ENCODE peak calls at places on chromosomes 6 and 20, in four cellular contexts. Z, B, J and P are unnamed samples.

GRCh38 chr20:43191946-43192847 is 2.5 kb upstream of the PTPRT start:
- DNase-seq in Z (peak; percentile 22), B (no peak), J (peak; percentile 76), P (no peak)

GRCh38 chr6:83707829-83708545 is 914 bp downstream of the SNAP91 start:
- DNase-seq in Z (no peak), B (peak; percentile 10), J (peak; percentile 62), P (no peak)

GRCh38 chr20:3412600-3413392 is 5.3 kb upstream of the DNAAF9 start:
- DNase-seq in Z (no peak), B (no peak), J (no peak), P (no peak)

GRCh38 chr6:148689168-148689567 is 57.7 kb upstream of the UST start:
- DNase-seq in Z (no peak), B (no peak), J (no peak), P (no peak)

GRCh38 chr6:155487362-155488130 is 31.9 kb upstream of the NOX3 start:
- DNase-seq in Z (no peak), B (no peak), J (no peak), P (no peak)

GRCh38 chr20:7195704-7196103 is 428.2 kb downstream of the BMP2 start:
- DNase-seq in Z (no peak), B (no peak), J (no peak), P (no peak)

GRCh38 chr20:51303731-51304670 is 238.5 kb downstream of the NFATC2 start:
- DNase-seq in Z (no peak), B (no peak), J (no peak), P (no peak)

GRCh38 chr6:32700391-32701040 is 34.1 kb upstream of the HLA-DQB1 start:
- DNase-seq in Z (peak; percentile 25), B (no peak), J (no peak), P (peak; percentile 16)

GRCh38 chr20:22619806-22620205 is 35.4 kb upstream of the FOXA2 start:
- DNase-seq in Z (no peak), B (no peak), J (no peak), P (no peak)

DNA sequence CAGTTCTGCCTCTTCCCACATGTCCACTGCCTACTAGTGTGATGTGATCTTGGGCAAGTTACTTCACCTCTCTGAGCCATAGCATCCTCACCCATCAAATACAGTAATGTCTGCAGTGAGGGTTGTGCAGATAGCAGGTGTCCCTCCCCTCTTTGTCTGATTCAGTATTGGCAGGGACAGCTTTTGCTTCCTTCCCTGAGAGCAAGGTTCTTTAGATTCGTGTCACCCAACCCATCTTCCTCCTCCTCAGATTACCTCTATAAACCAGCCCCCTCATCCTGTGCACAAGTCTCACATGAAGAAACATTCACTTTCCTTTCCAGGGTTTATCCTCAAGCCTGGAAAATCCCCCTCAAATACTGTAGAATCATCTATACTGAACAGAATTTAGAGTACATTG is 15.4 kb downstream of the ACTR5 start:
- DNase-seq in Z (no peak), B (no peak), J (no peak), P (no peak)
- H3K36me3 ChIP-seq in Z (peaks cover 7% of the 10 kb centered on the region), B (peaks cover 3% of the 10 kb centered on the region), J (peaks cover 19% of the 10 kb centered on the region), P (peaks cover 80% of the 10 kb centered on the region)

GRCh38 chr6:118507636-118508035 is 40.5 kb upstream of the PLN start:
- DNase-seq in Z (no peak), B (no peak), J (no peak), P (no peak)
- H3K4me1 ChIP-seq in Z (no peaks in the 10 kb centered on the region), B (peaks cover 23% of the 10 kb centered on the region), J (no peaks in the 10 kb centered on the region), P (no peaks in the 10 kb centered on the region)

DNA sequence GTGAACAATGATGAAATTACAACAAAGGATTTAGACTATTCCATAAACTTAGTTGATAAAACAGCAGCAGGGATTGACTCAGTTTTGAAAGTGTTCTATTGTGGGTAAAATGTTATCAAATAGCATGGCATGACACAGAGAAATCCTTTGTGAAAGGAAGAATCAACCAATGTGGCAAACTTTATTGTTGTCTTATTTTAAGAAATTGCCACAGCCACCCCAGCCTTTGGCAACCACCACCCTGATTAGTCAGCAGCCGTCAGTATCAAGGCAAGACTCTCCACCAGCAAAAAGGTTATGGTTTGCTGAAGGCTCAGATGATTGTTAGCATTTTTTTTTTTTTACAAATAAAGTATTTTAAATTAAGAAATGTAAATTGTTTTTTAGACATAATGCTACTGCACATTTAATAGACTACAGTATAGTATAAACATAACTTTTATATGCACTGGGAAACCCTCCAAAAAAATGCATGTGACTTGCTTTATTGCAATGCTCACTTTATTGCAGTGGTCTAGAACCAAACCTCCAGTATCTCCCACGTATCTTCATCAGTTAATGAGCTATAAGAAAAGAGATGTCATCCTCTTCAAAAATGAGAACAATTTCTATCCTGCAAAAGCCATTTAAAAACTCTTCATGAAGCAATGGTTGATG is 162.7 kb downstream of the SOBP start:
- DNase-seq in Z (no peak), B (no peak), J (no peak), P (no peak)
- H3K4me3 ChIP-seq in Z (no peak overlapping the region), B (no peak overlapping the region), J (no peak overlapping the region), P (no peak overlapping the region)

DNA sequence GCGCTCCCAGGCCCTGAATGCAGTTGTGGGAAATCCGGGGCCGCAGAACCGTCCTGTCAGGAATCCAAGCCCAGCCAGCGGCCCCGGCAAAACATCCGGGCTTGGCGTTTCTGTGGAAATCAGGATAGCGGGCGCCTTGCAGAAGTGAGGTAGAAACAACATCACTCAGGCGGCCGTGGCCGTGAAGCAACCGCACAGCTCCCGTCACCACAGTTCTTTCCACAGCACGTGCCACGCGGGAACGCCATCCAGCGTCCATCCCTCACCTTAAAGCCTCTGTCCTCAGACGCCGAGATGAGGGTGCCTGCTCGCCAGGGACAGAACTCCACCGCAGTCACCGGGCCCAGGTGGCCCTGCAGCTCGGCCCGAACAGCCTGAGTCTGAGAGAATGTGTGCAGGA is 34.1 kb downstream of the WDR27 start:
- DNase-seq in Z (no peak), B (no peak), J (no peak), P (no peak)
- H3K36me3 ChIP-seq in Z (no peaks in the 10 kb centered on the region), B (no peaks in the 10 kb centered on the region), J (peaks cover 28% of the 10 kb centered on the region), P (peaks cover 6% of the 10 kb centered on the region)

DNA sequence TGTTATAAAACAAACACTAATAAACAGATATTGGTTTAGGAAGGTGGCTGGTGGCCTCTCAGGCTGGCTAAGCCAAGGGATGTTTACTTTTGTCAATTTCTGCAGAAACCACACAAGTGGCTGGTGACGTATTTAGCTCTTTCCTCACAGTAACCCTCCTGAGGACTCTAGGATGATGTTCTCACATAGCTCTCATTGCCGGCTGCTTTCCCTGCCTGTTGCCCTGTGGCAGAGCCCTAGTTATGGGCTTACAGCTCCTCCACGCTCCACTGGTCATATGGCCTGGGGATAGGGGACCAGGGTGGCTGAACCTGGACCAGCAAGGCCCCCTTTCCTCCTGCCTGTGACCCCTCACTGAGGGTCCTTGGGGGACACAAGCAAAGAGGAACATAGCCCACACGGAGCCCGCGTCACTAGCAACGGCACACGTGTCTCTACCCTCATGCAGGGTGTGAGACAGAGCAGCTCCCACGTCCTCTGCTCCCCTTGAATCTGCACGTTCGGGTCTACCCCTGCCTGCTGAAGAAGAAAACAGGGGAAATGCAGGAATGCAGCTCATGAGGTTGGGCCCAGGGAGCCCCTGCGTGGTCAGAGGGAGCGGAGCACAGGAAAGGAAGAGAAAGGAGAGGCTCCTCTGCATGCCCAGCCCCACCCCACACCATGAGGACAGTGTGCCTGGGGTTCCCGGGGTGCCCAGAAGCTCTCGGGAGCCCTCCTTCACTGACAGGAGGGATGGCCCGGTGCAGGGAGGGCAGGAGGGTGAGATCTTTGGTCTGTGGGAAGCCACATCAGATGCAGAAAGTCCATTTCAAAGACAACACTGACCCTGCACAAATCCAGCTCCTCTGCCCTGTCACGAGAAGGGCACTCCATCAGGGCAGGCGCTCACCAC is 13.9 kb downstream of the RAMACL start:
- DNase-seq in Z (no peak), B (no peak), J (no peak), P (no peak)
- H3K4me1 ChIP-seq in Z (no peaks in the 10 kb centered on the region), B (peaks cover 19% of the 10 kb centered on the region), J (no peaks in the 10 kb centered on the region), P (no peaks in the 10 kb centered on the region)

DNA sequence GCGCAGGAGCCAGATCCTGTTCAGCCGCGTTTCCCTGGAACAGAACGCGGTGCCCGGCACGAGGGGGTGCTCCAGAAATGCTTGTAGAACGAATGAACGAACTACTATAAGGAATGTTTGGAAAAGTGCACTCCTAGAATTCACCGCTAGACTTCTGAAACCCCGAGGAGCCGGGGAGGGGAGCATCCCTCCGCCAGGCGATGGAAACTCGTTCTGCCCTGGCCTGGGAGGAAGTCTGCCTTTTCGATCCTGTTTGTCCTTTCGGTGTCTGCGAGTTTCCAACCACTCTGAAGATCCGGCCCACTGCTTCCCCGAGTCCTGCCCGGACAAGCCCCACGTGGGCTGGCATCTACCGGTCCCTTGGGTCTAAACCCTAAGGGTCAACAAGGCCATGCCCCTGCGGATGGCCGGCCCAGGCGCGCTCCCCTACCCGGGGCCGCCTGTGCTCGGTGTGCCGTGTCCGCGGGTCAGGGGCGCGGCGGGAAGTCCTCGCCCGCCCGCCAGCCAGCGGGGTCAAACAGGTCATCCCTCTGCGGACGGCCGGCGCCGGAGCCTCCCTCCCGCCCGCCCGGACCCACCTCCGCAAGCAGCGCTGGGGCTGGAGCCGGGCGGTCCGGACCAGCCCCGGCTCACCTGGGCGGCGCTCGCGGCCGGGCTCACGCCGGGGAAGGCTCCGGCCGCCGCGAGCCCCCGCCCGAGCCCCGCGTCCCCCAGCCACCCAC is 521 bp downstream of the SULF2 start:
- DNase-seq in Z (no peak), B (peak; percentile 51), J (no peak), P (no peak)
- H3K4me3 ChIP-seq in Z (peak overlapping the region; percentile 49), B (peak overlapping the region; percentile 32), J (peak overlapping the region; percentile 15), P (no peak overlapping the region)

DNA sequence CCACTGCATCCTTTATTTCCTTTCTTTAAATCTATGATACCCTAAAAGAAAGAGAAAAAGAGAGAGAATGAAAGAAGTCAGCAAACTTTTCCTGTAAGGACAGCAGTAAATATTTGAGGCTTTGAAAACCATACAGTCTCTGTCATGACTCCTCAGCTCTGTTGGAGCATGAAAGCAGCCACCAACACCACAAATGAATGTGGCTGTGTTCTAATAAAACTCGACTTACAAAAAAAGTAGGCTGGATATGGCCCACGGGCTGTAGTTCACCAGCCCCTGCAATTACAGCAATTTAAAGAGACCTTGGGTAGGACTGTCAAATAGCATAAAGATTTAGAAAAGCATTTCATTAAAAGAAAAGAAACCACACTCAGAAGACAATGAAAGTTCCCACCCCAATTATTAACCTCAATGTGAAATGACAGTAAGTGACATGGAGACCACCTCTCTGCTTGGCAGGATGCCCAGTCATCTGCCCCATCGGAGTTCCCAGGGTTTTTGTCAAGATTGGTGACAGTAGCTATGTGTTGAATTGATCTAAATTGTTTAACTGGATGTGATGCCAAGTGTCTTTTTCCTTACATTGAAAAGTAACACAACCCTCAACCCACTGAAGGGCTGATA is 50.9 kb downstream of the TNFRSF21 start:
- DNase-seq in Z (no peak), B (no peak), J (no peak), P (no peak)
- H3K36me3 ChIP-seq in Z (no peaks in the 10 kb centered on the region), B (no peaks in the 10 kb centered on the region), J (no peaks in the 10 kb centered on the region), P (no peaks in the 10 kb centered on the region)

DNA sequence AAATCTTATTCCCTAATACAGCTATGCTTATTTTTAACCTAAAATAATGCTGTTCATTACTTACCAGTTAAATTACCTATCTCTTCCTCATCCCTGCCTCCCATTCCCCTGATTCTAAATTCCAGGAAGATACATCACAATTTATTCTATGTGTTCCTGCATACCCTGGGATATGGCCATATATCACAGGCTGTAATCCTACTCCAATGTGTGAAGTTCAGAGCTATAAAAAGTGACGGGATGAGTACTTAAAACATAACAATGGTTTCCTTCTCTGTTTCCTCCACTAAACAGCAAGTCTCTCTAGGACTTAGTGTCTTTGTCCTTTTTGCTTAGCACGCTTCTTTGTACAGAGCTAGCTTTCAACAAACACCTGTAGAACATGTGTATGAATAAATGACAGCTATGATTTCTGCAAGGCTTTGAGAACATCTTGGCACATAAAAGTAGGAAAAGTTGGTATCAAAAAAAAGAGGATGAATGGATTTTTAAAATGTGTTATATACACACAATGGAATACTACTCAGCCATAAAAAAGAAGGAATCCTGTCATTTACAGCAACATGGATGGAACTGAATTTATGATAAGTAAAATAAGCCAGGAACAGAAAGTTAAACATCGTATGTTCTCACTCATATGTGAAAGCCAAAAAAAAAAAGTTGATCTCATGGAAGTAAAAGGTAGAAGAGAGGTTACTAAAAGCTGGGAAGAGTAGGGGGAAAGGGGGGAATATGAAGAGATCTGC is 45.8 kb downstream of the SESN1 start:
- DNase-seq in Z (no peak), B (no peak), J (no peak), P (no peak)
- H3K4me1 ChIP-seq in Z (no peaks in the 10 kb centered on the region), B (peaks cover 10% of the 10 kb centered on the region), J (peaks cover 12% of the 10 kb centered on the region), P (peaks cover 4% of the 10 kb centered on the region)

GRCh38 chr6:89214197-89214596 is 3.0 kb downstream of the GABRR1 start:
- DNase-seq in Z (no peak), B (no peak), J (no peak), P (no peak)
- H3K4me3 ChIP-seq in Z (no peak overlapping the region), B (no peak overlapping the region), J (no peak overlapping the region), P (no peak overlapping the region)